ENCODE peak calls at places on chromosomes 4 and X, in five cellular contexts. M is A549, Q is K562, F is endothelial cell of umbilical vein, O is HepG2. P is an unnamed sample.

GRCh38 chr4:182449186-182449880 is 206.1 kb downstream of the TENM3 start:
- DNase-seq in M (peak; percentile 15), Q (no peak), F (peak; percentile 34), O (no peak), P (peak; percentile 44)

GRCh38 chrX:15301924-15302323 is 13.5 kb downstream of the ASB11 start:
- DNase-seq in M (no peak), Q (no peak), F (no peak), O (no peak), P (no peak)

GRCh38 chrX:7146703-7147430 is 645 bp upstream of the STS start:
- DNase-seq in M (no peak), Q (peak; percentile 35), F (no peak), O (no peak), P (no peak)

GRCh38 chr4:67912051-67912450 is 28.2 kb upstream of the TMPRSS11D start:
- DNase-seq in M (no peak), Q (no peak), F (no peak), O (no peak), P (no peak)

GRCh38 chr4:6751611-6752485 is 30.7 kb upstream of the KIAA0232 start:
- DNase-seq in M (no peak), Q (no peak), F (no peak), O (no peak), P (no peak)

GRCh38 chr4:31283689-31284088 is 563.5 kb downstream of the PCDH7 start:
- DNase-seq in M (no peak), Q (no peak), F (no peak), O (no peak), P (no peak)

GRCh38 chrX:152968193-152968592 is 25.7 kb downstream of the PNMA5 start:
- DNase-seq in M (no peak), Q (no peak), F (no peak), O (no peak), P (no peak)

GRCh38 chrX:70032797-70033196 is 16.9 kb downstream of the AWAT2 start:
- DNase-seq in M (no peak), Q (no peak), F (no peak), O (no peak), P (no peak)

GRCh38 chr4:118969359-118969758 is 80.7 kb downstream of the SYNPO2 start:
- DNase-seq in M (peak; percentile 8), Q (no peak), F (peak; percentile 72), O (peak; percentile 11), P (no peak)

GRCh38 chr4:129323630-129324029 is 227.7 kb downstream of the C4orf33 start:
- DNase-seq in M (no peak), Q (no peak), F (no peak), O (no peak), P (no peak)

GRCh38 chr4:108118505-108118904 is 50.2 kb downstream of the LEF1 start:
- DNase-seq in M (peak; percentile 5), Q (peak; percentile 19), F (no peak), O (peak; percentile 43), P (no peak)

GRCh38 chr4:151302432-151302831 is 23.0 kb downstream of the SH3D19 start:
- DNase-seq in M (no peak), Q (no peak), F (no peak), O (peak; percentile 66), P (no peak)

GRCh38 chrX:127129510-127129909 is 310.0 kb downstream of the PRR32 start:
- DNase-seq in M (no peak), Q (no peak), F (no peak), O (no peak), P (no peak)

GRCh38 chrX:54447461-54447860 is 7.3 kb downstream of the TSR2 start:
- DNase-seq in M (peak; percentile 14), Q (no peak), F (no peak), O (no peak), P (no peak)

GRCh38 chrX:97326456-97326855 is 442.7 kb downstream of the RPA4 start:
- DNase-seq in M (no peak), Q (no peak), F (no peak), O (no peak), P (no peak)

GRCh38 chr4:107392951-107393350 is 327.1 kb downstream of the PAPSS1 start:
- DNase-seq in M (no peak), Q (no peak), F (no peak), O (no peak), P (no peak)

GRCh38 chr4:21864686-21865085 is 83.9 kb downstream of the KCNIP4 start:
- DNase-seq in M (no peak), Q (no peak), F (no peak), O (no peak), P (no peak)

GRCh38 chr4:130233377-130234047 is 1137.6 kb downstream of the C4orf33 start:
- DNase-seq in M (no peak), Q (no peak), F (no peak), O (no peak), P (no peak)

GRCh38 chr4:7539659-7540058 is 104.9 kb upstream of the PSAPL1 start:
- DNase-seq in M (peak; percentile 10), Q (peak; percentile 78), F (no peak), O (peak; percentile 48), P (no peak)

GRCh38 chr4:36172650-36173049 is 71.7 kb downstream of the ARAP2 start:
- DNase-seq in M (no peak), Q (no peak), F (no peak), O (no peak), P (no peak)

GRCh38 chr4:180960758-180961401 is 1282.3 kb upstream of the TENM3 start:
- DNase-seq in M (no peak), Q (no peak), F (no peak), O (no peak), P (no peak)

GRCh38 chr4:28357985-28358384 is 1497.3 kb downstream of the STIM2 start:
- DNase-seq in M (no peak), Q (no peak), F (no peak), O (no peak), P (no peak)

GRCh38 chr4:78059524-78059889 is 2.4 kb downstream of the FRAS1 start:
- DNase-seq in M (peak; percentile 57), Q (peak; percentile 41), F (peak; percentile 61), O (peak; percentile 87), P (peak; percentile 76)

GRCh38 chrX:48787809-48788471 is 1.6 kb downstream of the GATA1 start:
- DNase-seq in M (no peak), Q (no peak), F (no peak), O (no peak), P (no peak)

GRCh38 chrX:19723427-19723826 is 164.0 kb downstream of the SH3KBP1 start:
- DNase-seq in M (peak; percentile 18), Q (no peak), F (no peak), O (no peak), P (no peak)

DNA sequence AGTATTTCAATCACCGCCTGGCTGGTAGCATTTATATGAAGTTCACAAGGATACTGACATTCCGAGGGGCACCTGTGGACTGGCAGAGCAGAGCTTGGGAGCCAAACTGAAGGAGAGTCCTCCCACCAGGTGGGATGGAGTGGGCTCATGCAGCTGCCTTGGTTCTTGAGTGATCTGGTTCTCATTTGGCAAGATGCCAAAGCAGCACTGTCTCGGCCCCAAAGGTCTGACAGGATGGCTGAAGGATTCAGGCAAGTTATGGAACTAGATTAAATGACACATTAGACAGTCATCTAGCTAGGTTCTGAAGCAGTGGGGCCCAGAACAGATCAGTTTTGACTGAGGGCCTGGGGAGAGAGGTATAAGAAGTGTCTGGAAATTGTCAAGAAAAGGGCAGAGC is 3.2 kb downstream of the FGF16 start:
- DNase-seq in M (no peak), Q (no peak), F (no peak), O (no peak), P (no peak)
- H3K4me2 ChIP-seq in M (no peak overlapping the region), Q (no peak overlapping the region), F (no peak overlapping the region), O (no peak overlapping the region), P (no peak overlapping the region)

GRCh38 chrX:1385824-1386223 is 6.1 kb downstream of the SLC25A6 start:
- DNase-seq in M (no peak), Q (no peak), F (no peak), O (no peak), P (peak; percentile 44)

GRCh38 chrX:1385251-1385794 is 6.6 kb downstream of the SLC25A6 start:
- DNase-seq in M (no peak), Q (no peak), F (no peak), O (no peak), P (peak; percentile 45)

GRCh38 chrX:1378306-1378758 is 13.6 kb downstream of the SLC25A6 start:
- DNase-seq in M (no peak), Q (no peak), F (no peak), O (no peak), P (no peak)

GRCh38 chrX:1384738-1385250 is 7.1 kb downstream of the SLC25A6 start:
- DNase-seq in M (no peak), Q (no peak), F (no peak), O (no peak), P (peak; percentile 46)

GRCh38 chrX:1380672-1381233 is 11.2 kb downstream of the SLC25A6 start:
- DNase-seq in M (no peak), Q (no peak), F (no peak), O (no peak), P (peak; percentile 66)
- TF ChIP-seq POLR2A in M (no peak), Q (no peak), F (no peak), O (no peak), P (no peak)

GRCh38 chrX:13494562-13494961 is 74.8 kb upstream of the EGFL6 start:
- DNase-seq in M (no peak), Q (no peak), F (no peak), O (no peak), P (no peak)
- TF ChIP-seq JUN in M (no peak), Q (no peak), F (no peak), O (no peak), P (no peak)

DNA sequence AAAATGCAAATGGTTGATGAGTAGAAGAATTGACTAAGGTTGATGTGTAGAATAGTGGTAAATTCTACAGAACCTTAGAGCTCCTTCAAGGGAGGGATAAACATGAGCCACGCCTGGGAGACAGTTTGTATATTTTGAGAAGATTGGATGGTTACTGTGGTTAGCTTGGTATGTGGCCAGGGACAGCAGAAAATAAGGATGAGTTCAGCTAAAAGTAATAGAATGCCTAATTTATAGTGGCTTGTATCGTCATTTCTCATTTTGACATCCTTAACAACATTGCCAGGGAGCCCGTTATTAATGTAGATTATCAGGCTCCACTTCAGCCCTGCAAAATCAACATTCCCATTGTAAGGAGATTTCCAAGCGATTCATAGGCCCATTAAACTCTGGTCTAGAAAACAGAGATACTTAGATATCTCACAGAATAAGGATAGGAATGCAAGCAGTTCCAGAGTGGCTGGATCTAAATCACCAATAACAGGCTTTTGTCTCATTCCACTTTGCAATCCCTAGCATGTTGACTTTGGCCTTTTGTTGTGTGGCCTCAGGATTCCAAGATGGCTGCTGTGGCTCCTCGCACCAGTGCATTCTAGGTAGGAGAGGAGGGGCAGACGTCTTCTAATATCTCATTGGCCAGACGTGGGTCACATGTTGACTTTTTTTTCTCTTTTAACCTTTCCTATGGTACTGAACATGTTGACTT is 6.4 kb upstream of the PTTG2 start:
- DNase-seq in M (no peak), Q (peak; percentile 19), F (no peak), O (peak; percentile 18), P (no peak)
- H3K4me2 ChIP-seq in M (no peak overlapping the region), Q (no peak overlapping the region), F (no peak overlapping the region), O (no peak overlapping the region), P (no peak overlapping the region)

P was measured in H1.